ENCODE peak calls at places on chromosome 5, in eight cellular contexts. H is mucosa of descending colon, O is OCI-LY7, D is breast epithelium, B is adipocyte, X is A549, N is right atrium auricular region, L is fibroblast of lung. U is an unnamed sample.

GRCh38 chr5:150904479-150905311 is at the start of gene ZNF300:
- DNase-seq in L (peak; percentile 97), D (peak; percentile 81), H (peak; percentile 85), O (no peak), B (peak; percentile 91), X (peak; percentile 96), N (peak; percentile 83), U (peak; percentile 82)

GRCh38 chr5:60801406-60802090 is 42.5 kb downstream of the ELOVL7 start:
- DNase-seq in H (no peak), O (no peak), D (no peak), L (no peak), N (no peak), B (no peak), X (no peak), U (no peak)

GRCh38 chr5:172990776-172991175 is 7.2 kb downstream of the ATP6V0E1 start:
- DNase-seq in H (no peak), O (no peak), L (no peak), X (no peak), N (no peak), B (no peak), D (no peak), U (no peak)

GRCh38 chr5:140205216-140205615 is 30.2 kb downstream of the CYSTM1 start:
- DNase-seq in L (peak; percentile 41), D (no peak), B (no peak), N (no peak), X (no peak), O (no peak), H (no peak), U (no peak)

GRCh38 chr5:6583049-6583880 is 49.6 kb downstream of the NSUN2 start:
- DNase-seq in D (no peak), X (no peak), N (peak; percentile 53), L (peak; percentile 27), H (peak; percentile 30), B (peak; percentile 50), O (no peak), U (no peak)

GRCh38 chr5:79621056-79621455 is 8.8 kb downstream of the TENT2 start:
- DNase-seq in D (no peak), N (no peak), B (peak; percentile 43), O (no peak), L (peak; percentile 88), H (no peak), X (peak; percentile 32), U (no peak)

GRCh38 chr5:38060354-38060753 is 198.0 kb upstream of the EGFLAM start:
- DNase-seq in O (no peak), L (peak; percentile 87), X (no peak), B (peak; percentile 33), D (no peak), H (no peak), N (no peak), U (no peak)

GRCh38 chr5:891837-892389 is 688 bp downstream of the BRD9 start:
- DNase-seq in B (peak; percentile 53), H (peak; percentile 56), O (peak; percentile 24), X (no peak), L (peak; percentile 28), D (no peak), N (no peak), U (no peak)

GRCh38 chr5:77138981-77139380 is 51.9 kb upstream of the ZBED3 start:
- DNase-seq in N (no peak), H (no peak), X (no peak), L (peak; percentile 69), B (no peak), D (no peak), O (no peak), U (no peak)

GRCh38 chr5:79023947-79024346 is 38.8 kb upstream of the ARSB start:
- DNase-seq in N (no peak), L (no peak), O (no peak), D (no peak), B (no peak), H (no peak), X (no peak), U (no peak)

GRCh38 chr5:2695200-2695891 is 56.1 kb downstream of the IRX2 start:
- DNase-seq in B (no peak), L (peak; percentile 90), N (no peak), H (no peak), X (no peak), D (no peak), O (no peak), U (no peak)

GRCh38 chr5:62341783-62342475 is 35.9 kb downstream of the KIF2A start:
- DNase-seq in N (no peak), D (no peak), L (no peak), H (no peak), X (no peak), O (no peak), B (no peak), U (no peak)

GRCh38 chr5:180352116-180352975 is 790 bp downstream of the GFPT2 start:
- DNase-seq in X (no peak), D (no peak), N (no peak), O (no peak), B (peak; percentile 77), L (peak; percentile 23), H (peak; percentile 39), U (no peak)

GRCh38 chr5:36958612-36959011 is 82.0 kb downstream of the NIPBL start:
- DNase-seq in B (no peak), H (no peak), D (no peak), L (no peak), O (no peak), X (no peak), N (no peak), U (no peak)

GRCh38 chr5:131382407-131383395 is 118.8 kb downstream of the CDC42SE2 start:
- DNase-seq in H (no peak), O (peak; percentile 87), X (peak; percentile 85), B (no peak), D (no peak), N (no peak), L (peak; percentile 45), U (no peak)

GRCh38 chr5:31485376-31486207 is 46.3 kb downstream of the DROSHA start:
- DNase-seq in H (peak; percentile 37), L (no peak), X (no peak), D (no peak), N (no peak), O (no peak), B (no peak), U (no peak)

DNA sequence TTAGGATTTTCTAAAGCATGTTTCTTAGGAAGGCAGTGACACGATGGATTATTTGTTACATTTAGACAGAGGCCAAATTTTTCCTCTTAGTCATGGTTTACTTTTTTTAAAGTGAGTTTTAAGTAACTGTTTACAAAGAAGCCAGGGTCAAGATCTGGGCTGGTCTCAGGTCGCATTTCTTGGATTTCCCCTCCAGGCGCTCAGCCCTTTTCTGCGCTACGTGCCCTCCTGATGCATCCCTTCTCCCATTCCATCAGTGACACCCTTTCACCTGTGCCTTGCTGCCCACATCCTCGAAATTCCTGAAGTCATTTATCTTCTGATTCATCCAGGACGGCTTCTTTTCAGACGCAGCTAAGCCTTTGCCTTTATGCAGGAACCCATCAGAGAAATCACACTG is 330.3 kb downstream of the IRX1 start:
- DNase-seq in H (no peak), O (no peak), B (no peak), D (no peak), N (no peak), X (no peak), L (no peak), U (no peak)
- H3K4me1 ChIP-seq in H (no peaks in the 10 kb centered on the region), O (no peaks in the 10 kb centered on the region), B (no peaks in the 10 kb centered on the region), D (no peaks in the 10 kb centered on the region), N (no peaks in the 10 kb centered on the region), X (no peaks in the 10 kb centered on the region), L (no peaks in the 10 kb centered on the region), U (no peaks in the 10 kb centered on the region)

GRCh38 chr5:127353339-127353738 is 62.7 kb downstream of the MEGF10 start:
- DNase-seq in H (no peak), D (no peak), O (no peak), X (no peak), L (no peak), B (no peak), N (no peak), U (no peak)
- H3K4me3 ChIP-seq in H (no peak overlapping the region), D (no peak overlapping the region), O (no peak overlapping the region), X (no peak overlapping the region), L (no peak overlapping the region), B (no peak overlapping the region), N (no peak overlapping the region), U (no peak overlapping the region)

GRCh38 chr5:177369913-177370487 is 12.3 kb downstream of the RGS14 start:
- DNase-seq in X (no peak), H (no peak), O (no peak), B (no peak), L (no peak), N (no peak), D (no peak), U (no peak)
- H3K4me1 ChIP-seq in X (peaks cover 17% of the 10 kb centered on the region), H (peaks cover 21% of the 10 kb centered on the region), O (peaks cover 42% of the 10 kb centered on the region), B (peaks cover 17% of the 10 kb centered on the region), L (peaks cover 5% of the 10 kb centered on the region), N (peaks cover 36% of the 10 kb centered on the region), D (no peaks in the 10 kb centered on the region), U (peaks cover 46% of the 10 kb centered on the region)

GRCh38 chr5:17723876-17724275 is 89.6 kb downstream of the TAF11L14 start:
- DNase-seq in O (no peak), X (no peak), B (no peak), L (no peak), H (no peak), D (no peak), N (no peak), U (no peak)

GRCh38 chr5:17732351-17732923 is 98.2 kb downstream of the TAF11L14 start:
- DNase-seq in L (no peak), N (no peak), D (no peak), X (no peak), H (no peak), O (no peak), B (peak; percentile 25), U (no peak)

DNA sequence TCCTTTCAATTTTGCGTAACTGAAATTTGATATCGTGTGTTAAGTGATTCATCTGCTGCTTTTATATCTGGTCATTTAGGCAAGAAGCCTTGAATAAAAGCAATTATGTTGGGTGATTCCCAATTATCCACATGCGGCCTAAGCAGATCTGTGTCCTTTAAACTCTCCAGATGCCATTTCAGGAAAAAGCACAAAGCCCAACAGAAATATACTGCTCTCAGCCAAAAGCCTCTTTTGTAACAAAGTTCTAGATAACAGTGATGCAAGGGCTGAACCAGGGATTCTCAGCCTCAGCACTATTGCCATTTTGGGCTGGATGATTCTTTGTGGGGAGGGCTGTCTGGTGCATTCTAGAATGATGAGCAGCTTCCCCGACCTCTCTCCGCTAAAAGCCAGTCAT is 93.0 kb downstream of the TAF11L14 start:
- DNase-seq in B (peak; percentile 27), L (no peak), N (no peak), O (no peak), D (no peak), X (no peak), H (no peak), U (no peak)
- H3K4me3 ChIP-seq in B (no peak overlapping the region), L (no peak overlapping the region), N (no peak overlapping the region), O (no peak overlapping the region), D (no peak overlapping the region), X (no peak overlapping the region), H (no peak overlapping the region), U (no peak overlapping the region)